ENCODE peak calls at places on chromosomes 5 and 9, in seven cellular contexts. One of them, this sample, is unnamed.

GRCh38 chr5:175823731-175824525 is 47.5 kb upstream of the CPLX2 start:
- DNase-seq in lung: no peak
- DNase-seq in fibroblast of pulmonary artery: no peak
- DNase-seq in psoas muscle: no peak
- DNase-seq in thoracic aorta: no peak
- DNase-seq in tibial nerve: no peak
- DNase-seq in esophagus squamous epithelium: no peak
- DNase-seq in this sample: no peak

GRCh38 chr5:67483453-67484030 is 286.9 kb upstream of the CD180 start:
- DNase-seq in esophagus squamous epithelium: no peak
- DNase-seq in tibial nerve: no peak
- DNase-seq in psoas muscle: no peak
- DNase-seq in fibroblast of pulmonary artery: no peak
- DNase-seq in thoracic aorta: no peak
- DNase-seq in lung: no peak
- DNase-seq in this sample: no peak

GRCh38 chr5:72817076-72817476 is 615 bp downstream of the TNPO1 start:
- DNase-seq in psoas muscle: peak; percentile 49
- DNase-seq in thoracic aorta: no peak
- DNase-seq in lung: peak; percentile 47
- DNase-seq in tibial nerve: peak; percentile 26
- DNase-seq in esophagus squamous epithelium: no peak
- DNase-seq in fibroblast of pulmonary artery: peak; percentile 78
- DNase-seq in this sample: no peak

GRCh38 chr9:93665566-93666278 is 89.3 kb downstream of the PHF2 start:
- DNase-seq in lung: no peak
- DNase-seq in fibroblast of pulmonary artery: no peak
- DNase-seq in psoas muscle: no peak
- DNase-seq in thoracic aorta: no peak
- DNase-seq in tibial nerve: peak; percentile 7
- DNase-seq in esophagus squamous epithelium: no peak
- DNase-seq in this sample: no peak

GRCh38 chr9:122095010-122095767 is 2.1 kb upstream of the TTLL11 start:
- DNase-seq in esophagus squamous epithelium: no peak
- DNase-seq in fibroblast of pulmonary artery: peak; percentile 79
- DNase-seq in lung: peak; percentile 41
- DNase-seq in psoas muscle: no peak
- DNase-seq in thoracic aorta: no peak
- DNase-seq in tibial nerve: no peak
- DNase-seq in this sample: peak; percentile 29

GRCh38 chr5:106418196-106418595 is 1252.5 kb downstream of the EFNA5 start:
- DNase-seq in esophagus squamous epithelium: no peak
- DNase-seq in tibial nerve: no peak
- DNase-seq in fibroblast of pulmonary artery: no peak
- DNase-seq in psoas muscle: no peak
- DNase-seq in thoracic aorta: no peak
- DNase-seq in lung: no peak
- DNase-seq in this sample: no peak

GRCh38 chr9:98002808-98003207 is 19.7 kb downstream of the ANP32B start:
- DNase-seq in tibial nerve: no peak
- DNase-seq in thoracic aorta: no peak
- DNase-seq in lung: no peak
- DNase-seq in psoas muscle: no peak
- DNase-seq in esophagus squamous epithelium: no peak
- DNase-seq in fibroblast of pulmonary artery: peak; percentile 27
- DNase-seq in this sample: no peak

GRCh38 chr5:130289132-130290088 is 385.1 kb downstream of the CHSY3 start:
- DNase-seq in lung: no peak
- DNase-seq in fibroblast of pulmonary artery: peak; percentile 39
- DNase-seq in thoracic aorta: no peak
- DNase-seq in psoas muscle: no peak
- DNase-seq in esophagus squamous epithelium: no peak
- DNase-seq in tibial nerve: no peak
- DNase-seq in this sample: no peak

GRCh38 chr5:94901071-94901979 is 282.9 kb downstream of the SLF1 start:
- DNase-seq in fibroblast of pulmonary artery: peak; percentile 53
- DNase-seq in esophagus squamous epithelium: no peak
- DNase-seq in tibial nerve: no peak
- DNase-seq in lung: no peak
- DNase-seq in thoracic aorta: no peak
- DNase-seq in psoas muscle: no peak
- DNase-seq in this sample: peak; percentile 17

GRCh38 chr5:100668511-100668910 is 133.3 kb downstream of the FAM174A start:
- DNase-seq in tibial nerve: no peak
- DNase-seq in psoas muscle: no peak
- DNase-seq in thoracic aorta: no peak
- DNase-seq in fibroblast of pulmonary artery: peak; percentile 74
- DNase-seq in esophagus squamous epithelium: no peak
- DNase-seq in lung: no peak
- DNase-seq in this sample: no peak

GRCh38 chr9:4639420-4639819 is 22.7 kb upstream of the PLPP6 start:
- DNase-seq in fibroblast of pulmonary artery: no peak
- DNase-seq in psoas muscle: no peak
- DNase-seq in thoracic aorta: no peak
- DNase-seq in tibial nerve: no peak
- DNase-seq in esophagus squamous epithelium: no peak
- DNase-seq in lung: no peak
- DNase-seq in this sample: no peak

GRCh38 chr9:131776473-131776872 is 36.6 kb upstream of the RAPGEF1 start:
- DNase-seq in fibroblast of pulmonary artery: peak; percentile 58
- DNase-seq in tibial nerve: no peak
- DNase-seq in lung: no peak
- DNase-seq in esophagus squamous epithelium: no peak
- DNase-seq in psoas muscle: no peak
- DNase-seq in thoracic aorta: no peak
- DNase-seq in this sample: no peak

GRCh38 chr5:35036536-35036935 is 11.2 kb downstream of the AGXT2 start:
- DNase-seq in fibroblast of pulmonary artery: no peak
- DNase-seq in lung: no peak
- DNase-seq in psoas muscle: no peak
- DNase-seq in esophagus squamous epithelium: no peak
- DNase-seq in tibial nerve: no peak
- DNase-seq in thoracic aorta: no peak
- DNase-seq in this sample: no peak

GRCh38 chr5:171137768-171138540 is 171.1 kb upstream of the TLX3 start:
- DNase-seq in lung: no peak
- DNase-seq in thoracic aorta: no peak
- DNase-seq in fibroblast of pulmonary artery: peak; percentile 15
- DNase-seq in psoas muscle: no peak
- DNase-seq in tibial nerve: no peak
- DNase-seq in esophagus squamous epithelium: no peak
- DNase-seq in this sample: no peak

GRCh38 chr5:166276006-166276405 is 2015.4 kb upstream of the WWC1 start:
- DNase-seq in lung: no peak
- DNase-seq in esophagus squamous epithelium: no peak
- DNase-seq in thoracic aorta: no peak
- DNase-seq in tibial nerve: no peak
- DNase-seq in fibroblast of pulmonary artery: no peak
- DNase-seq in psoas muscle: no peak
- DNase-seq in this sample: no peak

GRCh38 chr5:117486879-117487391 is 912.3 kb upstream of the SEMA6A start:
- DNase-seq in esophagus squamous epithelium: no peak
- DNase-seq in lung: no peak
- DNase-seq in fibroblast of pulmonary artery: no peak
- DNase-seq in thoracic aorta: no peak
- DNase-seq in tibial nerve: no peak
- DNase-seq in psoas muscle: no peak
- DNase-seq in this sample: no peak

GRCh38 chr9:18390393-18390792 is 83.6 kb upstream of the ADAMTSL1 start:
- DNase-seq in psoas muscle: no peak
- DNase-seq in esophagus squamous epithelium: no peak
- DNase-seq in thoracic aorta: no peak
- DNase-seq in tibial nerve: no peak
- DNase-seq in fibroblast of pulmonary artery: peak; percentile 51
- DNase-seq in lung: no peak
- DNase-seq in this sample: no peak

GRCh38 chr9:11144750-11145149 is 531.9 kb upstream of the PTPRD start:
- DNase-seq in thoracic aorta: no peak
- DNase-seq in lung: no peak
- DNase-seq in psoas muscle: no peak
- DNase-seq in esophagus squamous epithelium: no peak
- DNase-seq in tibial nerve: no peak
- DNase-seq in fibroblast of pulmonary artery: no peak
- DNase-seq in this sample: no peak

GRCh38 chr5:141525659-141526058 is 36.8 kb downstream of the PCDHGC5 start:
- DNase-seq in psoas muscle: no peak
- DNase-seq in fibroblast of pulmonary artery: no peak
- DNase-seq in lung: peak; percentile 25
- DNase-seq in thoracic aorta: no peak
- DNase-seq in tibial nerve: no peak
- DNase-seq in esophagus squamous epithelium: no peak
- DNase-seq in this sample: no peak
- H3K4me3 ChIP-seq in psoas muscle: no peak overlapping the region
- H3K4me3 ChIP-seq in fibroblast of pulmonary artery: no peak overlapping the region
- H3K4me3 ChIP-seq in lung: no peak overlapping the region
- H3K4me3 ChIP-seq in thoracic aorta: no peak overlapping the region
- H3K4me3 ChIP-seq in tibial nerve: no peak overlapping the region
- H3K4me3 ChIP-seq in esophagus squamous epithelium: no peak overlapping the region
- H3K4me3 ChIP-seq in this sample: no peak overlapping the region

DNA sequence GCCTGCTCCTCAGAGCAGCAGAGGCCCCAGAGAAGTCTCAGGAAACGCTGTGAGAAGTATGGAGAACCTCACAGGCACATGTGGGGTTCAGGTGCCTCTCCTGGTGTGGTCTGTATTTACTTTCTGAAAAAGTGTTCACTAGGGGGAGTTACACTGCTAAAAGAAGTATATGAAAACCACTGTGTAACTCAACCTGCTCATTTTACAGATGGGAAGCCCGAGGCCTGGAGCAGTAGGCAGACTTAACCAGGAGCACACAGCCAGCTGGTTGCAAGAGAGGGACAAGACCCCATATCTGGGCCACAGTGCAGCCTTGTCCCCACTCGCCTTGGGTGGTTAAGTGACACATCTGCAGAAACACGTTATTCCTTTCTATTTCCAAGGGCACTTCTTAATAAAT is 112.8 kb upstream of the SAP30L start:
- DNase-seq in fibroblast of pulmonary artery: no peak
- DNase-seq in tibial nerve: no peak
- DNase-seq in lung: no peak
- DNase-seq in psoas muscle: no peak
- DNase-seq in esophagus squamous epithelium: no peak
- DNase-seq in thoracic aorta: no peak
- DNase-seq in this sample: no peak
- TF ChIP-seq CTCF in fibroblast of pulmonary artery: no peak
- TF ChIP-seq CTCF in tibial nerve: no peak
- TF ChIP-seq CTCF in lung: no peak
- TF ChIP-seq CTCF in psoas muscle: no peak
- TF ChIP-seq CTCF in esophagus squamous epithelium: no peak
- TF ChIP-seq CTCF in thoracic aorta: no peak
- TF ChIP-seq CTCF in this sample: no peak

GRCh38 chr5:141961466-141961865 is 3.5 kb upstream of the PCDH12 start:
- DNase-seq in tibial nerve: no peak
- DNase-seq in psoas muscle: no peak
- DNase-seq in lung: no peak
- DNase-seq in thoracic aorta: no peak
- DNase-seq in esophagus squamous epithelium: no peak
- DNase-seq in fibroblast of pulmonary artery: no peak
- DNase-seq in this sample: no peak
- H3K4me3 ChIP-seq in tibial nerve: no peak overlapping the region
- H3K4me3 ChIP-seq in psoas muscle: no peak overlapping the region
- H3K4me3 ChIP-seq in lung: no peak overlapping the region
- H3K4me3 ChIP-seq in thoracic aorta: no peak overlapping the region
- H3K4me3 ChIP-seq in esophagus squamous epithelium: no peak overlapping the region
- H3K4me3 ChIP-seq in fibroblast of pulmonary artery: no peak overlapping the region
- H3K4me3 ChIP-seq in this sample: no peak overlapping the region

DNA sequence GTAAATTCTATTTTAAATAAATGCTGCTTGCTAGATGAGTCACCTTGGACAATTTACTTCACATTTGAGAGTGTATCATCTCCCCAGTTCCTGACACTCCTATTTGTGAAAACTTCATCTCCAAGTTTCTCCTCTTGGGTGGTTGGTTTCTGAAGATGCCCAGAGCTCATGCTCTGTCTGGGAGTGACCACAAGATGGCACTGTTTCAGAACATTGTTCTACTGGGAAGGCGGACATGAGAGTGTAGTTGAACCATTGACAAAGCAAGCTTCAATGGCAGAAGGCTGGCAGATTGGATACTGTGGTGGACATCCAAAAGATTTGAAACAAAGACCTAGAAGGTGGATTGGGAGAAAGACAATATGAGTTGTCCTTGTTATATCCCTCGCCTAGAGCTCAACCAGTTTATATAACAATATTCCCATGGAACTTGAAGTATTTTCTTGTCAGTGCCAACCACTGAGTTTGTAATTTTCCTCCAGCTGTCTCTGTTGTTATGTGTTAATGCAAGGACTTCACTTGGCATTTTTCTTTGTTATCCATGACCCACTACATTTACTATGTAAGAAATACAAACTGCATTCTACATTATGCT is 234.3 kb upstream of the ANKH start:
- DNase-seq in psoas muscle: no peak
- DNase-seq in tibial nerve: peak; percentile 25
- DNase-seq in thoracic aorta: peak; percentile 7
- DNase-seq in fibroblast of pulmonary artery: peak; percentile 76
- DNase-seq in lung: peak; percentile 40
- DNase-seq in esophagus squamous epithelium: no peak
- DNase-seq in this sample: peak; percentile 4
- TF ChIP-seq CTCF in psoas muscle: peak; percentile 59
- TF ChIP-seq CTCF in tibial nerve: peak; percentile 62
- TF ChIP-seq CTCF in thoracic aorta: peak; percentile 81
- TF ChIP-seq CTCF in fibroblast of pulmonary artery: peak; percentile 91
- TF ChIP-seq CTCF in lung: peak; percentile 33
- TF ChIP-seq CTCF in esophagus squamous epithelium: peak; percentile 68
- TF ChIP-seq CTCF in this sample: peak; percentile 78

DNA sequence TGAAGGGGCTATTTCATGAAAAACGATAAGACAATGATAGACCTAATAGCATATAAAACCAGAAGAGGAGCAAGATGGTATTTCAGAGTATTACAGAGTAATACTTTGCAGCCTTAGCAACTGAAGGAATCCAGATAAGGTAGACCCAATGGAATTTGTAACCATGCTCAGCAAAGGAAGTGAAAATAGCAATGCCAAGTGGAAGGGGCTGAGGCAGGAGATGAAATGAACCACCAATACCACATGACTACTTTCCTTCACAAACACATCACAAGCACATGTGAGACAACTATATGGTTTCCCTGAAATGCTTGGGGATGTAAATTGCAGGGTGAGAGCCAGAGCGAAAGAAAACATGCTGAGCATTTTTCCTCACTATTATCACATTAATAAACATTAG is 79.8 kb upstream of the MELK start:
- DNase-seq in tibial nerve: no peak
- DNase-seq in esophagus squamous epithelium: no peak
- DNase-seq in thoracic aorta: no peak
- DNase-seq in lung: no peak
- DNase-seq in psoas muscle: no peak
- DNase-seq in fibroblast of pulmonary artery: peak; percentile 13
- DNase-seq in this sample: no peak
- H3K4me3 ChIP-seq in tibial nerve: no peak overlapping the region
- H3K4me3 ChIP-seq in esophagus squamous epithelium: no peak overlapping the region
- H3K4me3 ChIP-seq in thoracic aorta: no peak overlapping the region
- H3K4me3 ChIP-seq in lung: no peak overlapping the region
- H3K4me3 ChIP-seq in psoas muscle: no peak overlapping the region
- H3K4me3 ChIP-seq in fibroblast of pulmonary artery: no peak overlapping the region
- H3K4me3 ChIP-seq in this sample: no peak overlapping the region

This sample was measured in GM06990.